ENCODE peak calls at places on chromosomes 3 and 15, in nine cellular contexts. T is heart right ventricle, H is pancreas, I is AG09309, N is foreskin fibroblast, J is PC-9, D is GM23338, Z is Panc1, O is tibial artery. P is an unnamed sample.

GRCh38 chr3:170731281-170731680 is 138.7 kb downstream of the RPL22L1 start:
- DNase-seq in O (no peak), T (no peak), N (no peak), Z (no peak), J (no peak), D (no peak), I (no peak), H (no peak), P (no peak)

GRCh38 chr3:47324278-47324865 is 41.6 kb downstream of the KLHL18 start:
- DNase-seq in O (peak; percentile 53), J (peak; percentile 72), H (peak; percentile 67), T (peak; percentile 77), N (peak; percentile 73), Z (peak; percentile 42), I (peak; percentile 61), D (peak; percentile 94), P (peak; percentile 65)

GRCh38 chr3:193572426-193572908 is 17.8 kb upstream of the ATP13A4 start:
- DNase-seq in J (peak; percentile 69), I (peak; percentile 29), N (peak; percentile 50), Z (peak; percentile 56), D (peak; percentile 84), O (no peak), T (peak; percentile 49), H (peak; percentile 74), P (peak; percentile 35)

GRCh38 chr3:65732060-65732933 is 306.4 kb downstream of the MAGI1 start:
- DNase-seq in Z (peak; percentile 62), T (peak; percentile 23), H (no peak), N (peak; percentile 55), J (peak; percentile 40), I (peak; percentile 24), O (no peak), D (peak; percentile 93), P (peak; percentile 46)

GRCh38 chr3:191238321-191238817 is 39.3 kb downstream of the OSTN start:
- DNase-seq in N (peak; percentile 69), I (no peak), J (peak; percentile 97), Z (no peak), D (no peak), T (no peak), O (no peak), H (no peak), P (no peak)

GRCh38 chr15:34337557-34338306 is at the start of gene SLC12A6:
- DNase-seq in J (peak; percentile 68), D (peak; percentile 93), N (peak; percentile 97), I (peak; percentile 53), H (peak; percentile 90), T (peak; percentile 89), O (peak; percentile 86), Z (peak; percentile 81), P (peak; percentile 70)

GRCh38 chr3:138227650-138228049 is 40.5 kb downstream of the ARMC8 start:
- DNase-seq in N (no peak), H (no peak), O (no peak), J (no peak), D (no peak), I (no peak), T (no peak), Z (no peak), P (no peak)

GRCh38 chr3:174329321-174329720 is 529.8 kb upstream of the NAALADL2 start:
- DNase-seq in I (peak; percentile 63), N (peak; percentile 57), D (no peak), O (no peak), J (no peak), Z (no peak), H (no peak), T (no peak), P (no peak)

GRCh38 chr3:14391033-14391432 is 11.4 kb upstream of the SLC6A6 start:
- DNase-seq in J (peak; percentile 88), Z (no peak), N (peak; percentile 85), H (peak; percentile 31), D (no peak), O (peak; percentile 71), T (no peak), I (peak; percentile 74), P (no peak)

GRCh38 chr3:144073698-144074097 is 102.1 kb downstream of the DIPK2A start:
- DNase-seq in O (no peak), Z (no peak), T (no peak), J (no peak), D (no peak), I (no peak), H (no peak), N (no peak), P (no peak)
- H3K4me3 ChIP-seq in O (no peak overlapping the region), Z (no peak overlapping the region), T (no peak overlapping the region), J (no peak overlapping the region), D (no peak overlapping the region), I (no peak overlapping the region), H (no peak overlapping the region), N (no peak overlapping the region), P (no peak overlapping the region)

DNA sequence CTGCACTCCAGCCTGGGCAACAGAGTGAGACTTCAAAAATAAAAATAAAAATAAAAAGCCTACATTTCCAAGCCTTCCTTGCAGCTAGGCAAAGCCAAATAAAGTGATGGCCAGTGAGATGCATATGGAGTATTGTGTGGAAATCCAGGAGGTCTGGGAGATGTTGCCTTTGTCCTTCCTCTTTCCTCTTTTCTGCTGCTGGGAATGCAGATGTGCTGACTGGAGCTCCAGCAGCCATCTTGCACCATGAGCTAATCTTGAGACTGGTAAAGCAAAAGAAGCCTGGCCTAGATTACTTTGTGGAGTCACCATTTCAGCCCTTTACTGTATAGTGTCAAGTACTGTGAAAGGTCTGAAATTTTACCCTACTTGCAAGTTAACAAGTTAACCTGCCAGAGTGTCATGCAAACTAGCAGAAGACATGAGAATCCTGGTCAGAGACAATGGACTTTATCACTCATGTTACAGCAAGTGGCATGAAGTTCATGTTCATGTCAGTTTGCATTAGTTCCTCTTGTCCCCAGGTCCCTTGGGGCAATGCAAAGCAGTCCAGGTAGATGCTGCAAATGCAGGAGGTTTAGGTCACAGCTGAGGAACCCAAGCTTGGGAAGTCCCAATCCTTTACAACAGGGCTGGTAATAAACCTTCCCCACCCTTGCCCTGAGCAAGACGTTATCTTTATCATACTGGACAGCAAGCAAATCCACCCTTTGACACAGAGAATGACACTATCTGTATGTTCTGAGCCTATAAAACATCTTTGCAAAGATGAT is 103.1 kb downstream of the TLE3 start:
- DNase-seq in Z (no peak), N (no peak), J (no peak), I (no peak), O (no peak), D (no peak), T (no peak), H (no peak), P (no peak)
- H3K4me3 ChIP-seq in Z (no peak overlapping the region), N (no peak overlapping the region), J (no peak overlapping the region), I (no peak overlapping the region), O (no peak overlapping the region), D (no peak overlapping the region), T (no peak overlapping the region), H (no peak overlapping the region), P (no peak overlapping the region)

GRCh38 chr3:134486577-134487041 is 752 bp downstream of the CEP63 start:
- DNase-seq in T (no peak), Z (no peak), O (no peak), I (no peak), H (no peak), D (peak; percentile 42), N (no peak), J (no peak), P (no peak)

GRCh38 chr3:134485620-134486576 is at the start of the genes ANAPC13 and CEP63:
- DNase-seq in O (peak; percentile 96), T (peak; percentile 97), J (peak; percentile 95), H (peak; percentile 96), D (peak; percentile 98), I (peak; percentile 97), N (peak; percentile 99), Z (peak; percentile 97), P (peak; percentile 98)

GRCh38 chr3:134485075-134485536 is 679 bp downstream of the ANAPC13 start:
- DNase-seq in T (no peak), H (peak; percentile 34), I (no peak), J (no peak), Z (no peak), N (no peak), O (no peak), D (peak; percentile 38), P (no peak)

GRCh38 chr3:134483195-134483890 is 2.4 kb downstream of the ANAPC13 start:
- DNase-seq in J (no peak), O (no peak), I (no peak), T (no peak), H (no peak), D (no peak), Z (no peak), N (peak; percentile 82), P (no peak)

DNA sequence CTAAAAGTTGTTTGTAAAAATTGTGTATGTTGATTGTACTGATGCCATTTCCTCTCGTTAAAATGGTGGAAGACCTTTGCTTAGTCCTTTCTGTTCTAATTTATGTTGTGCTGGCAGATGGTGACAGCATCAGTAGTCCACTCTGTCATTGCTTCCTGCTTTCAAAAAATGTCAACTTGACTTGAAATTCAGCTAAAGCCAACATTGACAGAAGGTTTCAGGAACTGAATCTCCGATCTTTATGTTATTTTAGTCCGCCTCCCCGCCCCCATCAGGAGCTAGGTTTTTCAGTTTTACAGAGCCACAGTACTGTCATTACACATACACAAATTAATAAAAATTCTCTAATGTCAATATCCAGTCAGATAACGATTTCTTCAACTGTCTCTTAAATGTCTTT is 1.5 kb downstream of the CEP63 start:
- DNase-seq in D (no peak), N (no peak), O (no peak), J (no peak), Z (no peak), I (no peak), H (no peak), T (no peak), P (no peak)
- H3K4me3 ChIP-seq in D (peak overlapping the region; percentile 82), N (peak overlapping the region; percentile 83), O (peak overlapping the region; percentile 87), J (peak overlapping the region; percentile 89), Z (peak overlapping the region; percentile 98), I (no peak overlapping the region), H (peak overlapping the region; percentile 58), T (peak overlapping the region; percentile 79), P (peak overlapping the region; percentile 90)

GRCh38 chr3:197212290-197212689 is 86.1 kb downstream of the DLG1 start:
- DNase-seq in J (no peak), H (no peak), N (no peak), I (no peak), O (no peak), Z (no peak), T (no peak), D (peak; percentile 73), P (no peak)

GRCh38 chr3:197219627-197220026 is 78.8 kb downstream of the DLG1 start:
- DNase-seq in I (no peak), T (no peak), Z (no peak), D (peak; percentile 27), H (no peak), N (no peak), J (no peak), O (no peak), P (no peak)

GRCh38 chr3:197216914-197217313 is 81.5 kb downstream of the DLG1 start:
- DNase-seq in J (no peak), N (peak; percentile 12), T (no peak), I (no peak), O (no peak), Z (no peak), H (no peak), D (no peak), P (no peak)

DNA sequence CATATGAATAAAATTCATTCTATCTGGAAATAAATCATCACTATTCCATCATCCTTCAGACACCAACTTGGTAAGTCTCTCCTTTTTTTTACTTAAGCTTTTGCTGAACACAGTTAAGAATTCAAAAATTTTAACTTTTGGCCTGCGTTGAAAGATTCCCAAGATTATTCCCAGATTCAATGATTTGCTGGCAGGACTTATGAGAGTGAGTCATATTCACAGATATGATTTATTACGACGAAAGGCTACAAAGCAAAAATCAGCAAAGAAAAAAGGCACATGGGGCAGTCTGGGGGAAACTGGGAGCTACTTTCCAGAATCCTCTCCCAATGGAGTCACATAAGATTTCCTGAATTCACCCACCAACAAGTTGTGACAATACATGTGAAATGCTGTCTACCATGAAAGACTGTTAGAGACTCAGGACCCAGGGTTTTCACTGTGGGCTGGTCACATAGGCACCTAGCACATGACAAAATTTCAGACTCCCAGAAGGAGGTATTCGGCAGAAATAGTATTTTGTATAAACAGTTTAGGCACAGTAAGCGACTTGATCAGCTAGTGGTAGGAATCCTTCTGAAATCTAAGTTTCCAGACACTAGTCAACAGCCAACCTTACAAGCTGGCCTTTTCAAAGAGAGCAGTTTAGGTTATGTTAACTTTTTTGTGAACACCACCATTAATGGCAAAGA is 82.1 kb downstream of the DLG1 start:
- DNase-seq in O (no peak), T (no peak), Z (no peak), J (no peak), H (no peak), N (peak; percentile 21), I (peak; percentile 31), D (no peak), P (no peak)
- H3K4me3 ChIP-seq in O (no peak overlapping the region), T (no peak overlapping the region), Z (no peak overlapping the region), J (no peak overlapping the region), H (no peak overlapping the region), N (no peak overlapping the region), I (no peak overlapping the region), D (no peak overlapping the region), P (no peak overlapping the region)